ENCODE peak calls at places on chromosome 19, in eight cellular contexts. H is GM06990, E is AG04449, V is choroid plexus epithelial cell, P is RWPE1, L is adrenal gland, F is A549, J is tibial artery. D is an unnamed sample.
A peak's percentile ranks its signal among the peaks of the same experiment; 100 is the strongest.

GRCh38 chr19:17755533-17755885 is 4.2 kb downstream of the FCHO1 start:
- DNase-seq in H (no peak), E (no peak), V (no peak), P (no peak), L (no peak), F (peak; percentile 40), J (no peak), D (no peak)

GRCh38 chr19:49315111-49315510 is 9.9 kb downstream of the SLC6A16 start:
- DNase-seq in H (no peak), E (no peak), V (no peak), P (no peak), L (no peak), F (no peak), J (no peak), D (no peak)

GRCh38 chr19:49347835-49348234 is 12.6 kb downstream of the CD37 start:
- DNase-seq in H (no peak), E (peak; percentile 44), V (peak; percentile 85), P (peak; percentile 62), L (no peak), F (peak; percentile 81), J (no peak), D (no peak)

GRCh38 chr19:42461700-42462324 is 19.1 kb upstream of the CXCL17 start:
- DNase-seq in H (no peak), E (no peak), V (no peak), P (no peak), L (no peak), F (no peak), J (no peak), D (no peak)

GRCh38 chr19:18700501-18701249 is 17.2 kb downstream of the CRTC1 start:
- DNase-seq in H (peak; percentile 63), E (no peak), V (peak; percentile 54), P (peak; percentile 77), L (peak; percentile 84), F (no peak), J (peak; percentile 92), D (peak; percentile 82)

GRCh38 chr19:55105237-55105636 is 12.2 kb downstream of the PPP1R12C start:
- DNase-seq in H (no peak), E (no peak), V (no peak), P (no peak), L (no peak), F (no peak), J (no peak), D (no peak)

GRCh38 chr19:30444253-30444671 is 72.1 kb downstream of the ZNF536 start:
- DNase-seq in H (no peak), E (no peak), V (no peak), P (no peak), L (no peak), F (no peak), J (peak; percentile 58), D (no peak)

GRCh38 chr19:49567722-49568454 is 12.5 kb downstream of the NOSIP start:
- DNase-seq in H (no peak), E (no peak), V (peak; percentile 46), P (no peak), L (no peak), F (no peak), J (no peak), D (no peak)

GRCh38 chr19:17855333-17856152 is 4.2 kb upstream of the RPL18A start:
- DNase-seq in H (peak; percentile 81), E (no peak), V (peak; percentile 75), P (peak; percentile 85), L (peak; percentile 93), F (peak; percentile 81), J (peak; percentile 85), D (peak; percentile 86)

GRCh38 chr19:14432817-14433453 is at the start of gene PKN1:
- DNase-seq in H (peak; percentile 71), E (no peak), V (no peak), P (peak; percentile 41), L (no peak), F (peak; percentile 35), J (no peak), D (peak; percentile 90)

GRCh38 chr19:12580180-12580694 is 29.0 kb upstream of the ZNF564 start:
- DNase-seq in H (no peak), E (peak; percentile 59), V (peak; percentile 12), P (peak; percentile 58), L (no peak), F (no peak), J (no peak), D (no peak)

GRCh38 chr19:17037966-17038500 is 11.4 kb upstream of the CPAMD8 start:
- DNase-seq in H (no peak), E (no peak), V (no peak), P (no peak), L (no peak), F (no peak), J (no peak), D (no peak)

GRCh38 chr19:52778811-52779210 is 7.8 kb downstream of the ZNF600 start:
- DNase-seq in H (peak; percentile 11), E (no peak), V (peak; percentile 22), P (no peak), L (no peak), F (no peak), J (no peak), D (peak; percentile 24)

GRCh38 chr19:5395996-5396939 is 55.7 kb upstream of the PTPRS start:
- DNase-seq in H (no peak), E (no peak), V (no peak), P (no peak), L (no peak), F (no peak), J (no peak), D (no peak)

GRCh38 chr19:12834976-12835757 is 788 bp upstream of the RTBDN start:
- DNase-seq in H (no peak), E (no peak), V (no peak), P (no peak), L (peak; percentile 73), F (no peak), J (no peak), D (no peak)

GRCh38 chr19:54572696-54573311 is 786 bp upstream of the LILRA2 start:
- DNase-seq in H (no peak), E (no peak), V (no peak), P (no peak), L (no peak), F (no peak), J (no peak), D (peak; percentile 31)

GRCh38 chr19:43639507-43640423 is at the start of gene CADM4:
- DNase-seq in H (no peak), E (no peak), V (no peak), P (peak; percentile 43), L (no peak), F (no peak), J (no peak), D (peak; percentile 79)

GRCh38 chr19:51295382-51296126 is 15.9 kb upstream of the IGLON5 start:
- DNase-seq in H (no peak), E (no peak), V (no peak), P (no peak), L (no peak), F (no peak), J (no peak), D (no peak)

GRCh38 chr19:18785179-18786124 is 5.7 kb downstream of the COMP start:
- DNase-seq in H (peak; percentile 69), E (no peak), V (peak; percentile 44), P (peak; percentile 98), L (no peak), F (peak; percentile 66), J (peak; percentile 85), D (peak; percentile 94)

GRCh38 chr19:40367577-40368434 is 19.3 kb downstream of the PLD3 start:
- DNase-seq in H (no peak), E (no peak), V (no peak), P (no peak), L (no peak), F (no peak), J (peak; percentile 62), D (no peak)

GRCh38 chr19:36604656-36605100 is 435 bp upstream of the ZNF382 start:
- DNase-seq in H (peak; percentile 88), E (no peak), V (peak; percentile 25), P (no peak), L (peak; percentile 96), F (no peak), J (peak; percentile 83), D (peak; percentile 87)

GRCh38 chr19:52640916-52641315 is 2.8 kb upstream of the ZNF83 start:
- DNase-seq in H (peak; percentile 12), E (no peak), V (peak; percentile 11), P (no peak), L (no peak), F (no peak), J (no peak), D (no peak)

GRCh38 chr19:51439021-51439465 is 19.2 kb downstream of the SIGLEC8 start:
- DNase-seq in H (no peak), E (no peak), V (peak; percentile 8), P (peak; percentile 10), L (no peak), F (no peak), J (no peak), D (no peak)

GRCh38 chr19:38660724-38661123 is 13.3 kb downstream of the ACTN4 start:
- DNase-seq in H (no peak), E (no peak), V (no peak), P (no peak), L (no peak), F (no peak), J (no peak), D (no peak)
- TF ChIP-seq CTCF in H (no peak), E (no peak), V (no peak), P (no peak), L (no peak), F (no peak), J (no peak), D (no peak)

GRCh38 chr19:3073931-3074595 is 11.8 kb upstream of the TLE5 start:
- DNase-seq in H (no peak), E (no peak), V (peak; percentile 40), P (no peak), L (no peak), F (no peak), J (peak; percentile 61), D (no peak)
- TF ChIP-seq CTCF in H (peak; percentile 54), E (peak; percentile 13), V (peak; percentile 46), P (no peak), L (peak; percentile 33), F (no peak), J (no peak), D (peak; percentile 30)

GRCh38 chr19:10768936-10769335 is 51.1 kb downstream of the DNM2 start:
- DNase-seq in H (no peak), E (no peak), V (no peak), P (no peak), L (no peak), F (no peak), J (no peak), D (no peak)

GRCh38 chr19:10768369-10768768 is 50.5 kb downstream of the DNM2 start:
- DNase-seq in H (no peak), E (no peak), V (no peak), P (no peak), L (no peak), F (no peak), J (no peak), D (no peak)

GRCh38 chr19:10767726-10768125 is 49.8 kb downstream of the DNM2 start:
- DNase-seq in H (no peak), E (no peak), V (no peak), P (no peak), L (no peak), F (no peak), J (no peak), D (no peak)

GRCh38 chr19:10766681-10767201 is 48.9 kb downstream of the DNM2 start:
- DNase-seq in H (no peak), E (no peak), V (peak; percentile 38), P (no peak), L (peak; percentile 88), F (no peak), J (no peak), D (no peak)

GRCh38 chr19:10769533-10770491 is 51.9 kb downstream of the DNM2 start:
- DNase-seq in H (no peak), E (no peak), V (peak; percentile 54), P (no peak), L (peak; percentile 95), F (no peak), J (no peak), D (no peak)
- TF ChIP-seq CTCF in H (no peak), E (peak; percentile 4), V (peak; percentile 53), P (no peak), L (peak; percentile 37), F (peak; percentile 26), J (peak; percentile 30), D (no peak)

GRCh38 chr19:1222394-1222793 is 15.4 kb downstream of the CBARP start:
- DNase-seq in H (no peak), E (no peak), V (no peak), P (no peak), L (no peak), F (no peak), J (no peak), D (no peak)
- TF ChIP-seq CTCF in H (peak; percentile 27), E (no peak), V (peak; percentile 26), P (no peak), L (no peak), F (no peak), J (no peak), D (no peak)

D was measured in GM10248.